ENCODE peak calls at places on chromosomes 7 and 10, in six cellular contexts. T is fibroblast of pulmonary artery, G is astrocyte of the cerebellum, H is foreskin fibroblast, X is prostate gland, V is cardiac fibroblast. R is an unnamed sample.

GRCh38 chr7:82678259-82678658 is 234.7 kb upstream of the CACNA2D1 start:
- DNase-seq in T (no peak), G (no peak), H (no peak), X (peak), V (no peak), R (no peak)

GRCh38 chr10:26887611-26888215 is 27.0 kb upstream of the ABI1 start:
- DNase-seq in T (peak), G (no peak), H (no peak), X (no peak), V (no peak), R (no peak)

GRCh38 chr7:34090796-34091195 is 185.5 kb downstream of the BMPER start:
- DNase-seq in T (no peak), G (no peak), H (no peak), X (no peak), V (no peak), R (no peak)

GRCh38 chr10:103232772-103233488 is 12.8 kb upstream of the RPEL1 start:
- DNase-seq in T (peak), G (no peak), H (peak), X (no peak), V (peak), R (no peak)

GRCh38 chr7:10205690-10206089 is 768.0 kb upstream of the PHF14 start:
- DNase-seq in T (no peak), G (no peak), H (no peak), X (no peak), V (no peak), R (no peak)

GRCh38 chr7:1385086-1385808 is 74.0 kb downstream of the MICALL2 start:
- DNase-seq in T (no peak), G (no peak), H (no peak), X (no peak), V (no peak), R (no peak)

GRCh38 chr7:82530361-82530760 is 86.8 kb upstream of the CACNA2D1 start:
- DNase-seq in T (peak), G (no peak), H (no peak), X (no peak), V (peak), R (no peak)

GRCh38 chr10:48306870-48307531 is 524 bp downstream of the MAPK8 start:
- DNase-seq in T (peak), G (no peak), H (peak), X (peak), V (peak), R (no peak)

GRCh38 chr7:100247152-100247757 is 27.5 kb downstream of the PVRIG start:
- DNase-seq in T (peak), G (peak), H (peak), X (peak), V (peak), R (peak)

GRCh38 chr7:105806592-105807266 is 69.7 kb downstream of the ATXN7L1 start:
- DNase-seq in T (peak), G (no peak), H (peak), X (no peak), V (peak), R (no peak)

GRCh38 chr10:78178940-78179339 is 145.3 kb downstream of the RPS24 start:
- DNase-seq in T (peak), G (peak), H (no peak), X (no peak), V (peak), R (no peak)

GRCh38 chr10:19848226-19848950 is 32.2 kb downstream of the PLXDC2 start:
- DNase-seq in T (no peak), G (no peak), H (no peak), X (no peak), V (no peak), R (no peak)

DNA sequence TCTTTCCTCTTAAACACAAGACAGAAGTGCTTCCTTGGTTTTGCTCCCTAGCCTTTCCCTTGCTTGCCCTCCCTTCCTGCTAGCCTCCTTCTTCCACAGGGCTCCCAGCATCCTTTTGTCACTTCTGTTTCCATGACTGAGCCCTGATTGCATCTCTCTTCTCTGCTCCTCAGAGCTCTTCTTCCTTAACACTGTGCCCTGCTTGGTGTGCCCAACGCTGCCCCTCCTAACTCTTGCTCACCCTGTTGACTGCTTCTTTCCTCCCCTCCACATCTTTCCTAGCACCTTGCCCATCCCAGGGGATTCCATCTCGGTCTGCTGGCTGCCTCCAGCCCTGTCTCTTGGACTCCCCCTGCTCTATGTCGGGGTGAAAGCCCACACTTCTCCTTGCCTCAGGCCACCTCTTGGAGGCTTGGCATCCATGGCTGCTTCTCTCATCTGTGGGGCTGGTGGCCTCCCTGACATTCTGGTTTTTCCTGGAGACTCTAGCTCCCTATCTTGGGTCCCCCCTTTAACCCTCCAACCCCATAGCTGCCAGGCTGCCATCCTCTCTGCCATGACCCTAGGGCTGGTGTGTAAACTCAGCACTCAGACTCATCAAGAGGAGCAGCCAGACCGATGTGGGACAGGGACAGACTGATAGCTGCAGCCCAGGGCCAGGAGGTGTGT is 5.8 kb downstream of the IGFBP1 start:
- DNase-seq in T (no peak), G (no peak), H (no peak), X (no peak), V (no peak), R (no peak)
- H3K4me3 ChIP-seq in T (no peak), G (no peak), H (no peak), X (no peak), V (no peak), R (no peak)

DNA sequence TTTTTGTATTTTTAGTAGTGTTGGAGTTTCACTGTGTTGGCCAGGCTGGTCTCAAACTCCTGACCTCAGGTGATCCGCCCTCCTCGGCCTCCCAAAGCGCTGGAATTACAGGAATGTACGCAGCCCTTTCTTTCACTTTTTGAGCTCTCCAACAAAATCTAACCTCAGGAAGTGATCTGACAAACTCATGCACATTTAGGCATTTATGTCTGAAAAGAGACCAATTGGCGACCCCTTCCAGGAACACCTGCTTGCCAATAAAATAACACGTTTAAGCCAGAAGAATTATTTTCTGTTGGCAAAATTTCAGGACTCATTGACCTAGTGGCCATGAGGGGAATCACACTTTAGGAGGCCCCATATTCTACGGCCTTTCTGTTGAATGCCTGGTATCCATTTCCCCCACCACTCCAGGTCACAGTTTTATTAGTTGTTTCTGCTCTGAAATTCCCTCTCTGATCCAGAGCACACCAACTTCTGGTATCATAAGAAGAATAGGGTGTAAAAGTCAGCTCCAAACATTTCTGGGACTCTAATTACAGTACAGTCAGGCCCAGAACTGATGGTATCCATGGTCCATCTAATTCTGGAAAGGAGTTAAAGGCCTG is 65.8 kb upstream of the FRMD4A start:
- DNase-seq in T (peak), G (peak), H (peak), X (no peak), V (peak), R (no peak)
- TF ChIP-seq CTCF in T (peak), G (peak), H (peak), X (no peak), V (peak), R (peak)

DNA sequence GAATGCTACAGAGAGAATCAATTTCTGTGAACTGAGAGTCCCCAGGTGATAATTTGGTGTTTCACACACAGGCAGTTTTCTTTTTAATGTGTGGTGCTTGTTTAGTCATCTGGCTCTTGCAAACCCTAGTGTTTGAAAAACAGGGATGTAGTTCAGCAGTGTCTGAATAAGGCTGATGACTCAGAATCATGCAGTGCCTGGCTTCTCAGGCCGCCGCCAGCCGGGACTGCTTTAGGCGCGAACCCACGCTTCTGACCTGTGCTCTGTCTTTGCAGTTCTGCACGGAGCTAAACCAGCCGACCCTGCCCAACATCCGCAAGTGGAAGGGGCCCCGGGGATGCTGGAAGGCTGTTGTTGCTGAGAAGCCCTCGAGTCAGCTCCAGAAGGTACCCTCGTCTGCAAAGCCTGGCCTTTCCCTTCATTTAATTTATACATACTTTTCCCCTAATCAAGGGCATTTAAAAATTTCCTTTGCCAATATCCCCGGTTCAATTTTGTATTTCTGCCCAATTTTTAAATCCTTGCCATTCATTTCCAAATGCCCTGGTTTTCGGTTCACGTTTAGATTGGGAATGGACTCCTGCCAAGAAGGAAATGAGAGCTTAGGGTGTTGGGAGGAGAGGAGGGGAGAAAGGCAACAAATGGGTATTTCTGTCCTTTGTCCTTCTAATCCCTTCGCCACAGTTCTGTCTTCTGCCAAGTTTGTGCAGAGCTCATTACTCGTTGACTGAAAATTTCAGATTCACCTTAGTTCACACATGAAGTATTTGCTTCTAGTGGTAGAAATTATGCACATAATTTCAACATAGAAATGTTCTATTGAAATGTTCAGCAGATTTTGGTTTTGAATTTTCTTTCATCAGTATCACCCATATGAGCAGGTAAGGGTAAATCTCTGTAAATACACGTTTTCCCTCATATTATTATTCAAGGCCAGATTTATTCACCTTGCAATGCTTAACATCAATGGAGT is 108.5 kb upstream of the ANLN start:
- DNase-seq in T (peak), G (peak), H (peak), X (peak), V (peak), R (peak)
- H3K4me3 ChIP-seq in T (peak), G (no peak), H (no peak), X (no peak), V (no peak), R (peak)

GRCh38 chr10:61139230-61139928 is 195.4 kb upstream of the RHOBTB1 start:
- DNase-seq in T (no peak), G (no peak), H (no peak), X (no peak), V (no peak), R (no peak)

GRCh38 chr10:61140765-61141392 is 196.9 kb upstream of the RHOBTB1 start:
- DNase-seq in T (peak), G (peak), H (peak), X (peak), V (peak), R (peak)

GRCh38 chr10:61138728-61139127 is 194.7 kb upstream of the RHOBTB1 start:
- DNase-seq in T (no peak), G (no peak), H (no peak), X (no peak), V (no peak), R (no peak)

GRCh38 chr10:61142987-61143386 is 199.0 kb upstream of the RHOBTB1 start:
- DNase-seq in T (no peak), G (no peak), H (no peak), X (no peak), V (no peak), R (no peak)
- TF ChIP-seq CTCF in T (no peak), G (no peak), H (no peak), X (no peak), V (no peak), R (no peak)

R was measured in AG09309.